ENCODE peak calls at places on chromosomes 11 and 22, in five cellular contexts. V is AG04450, N is H9, J is left ventricle myocardium inferior, M is DND-41. P is an unnamed sample.
A peak's percentile ranks its signal among the peaks of the same experiment; 100 is the strongest.

GRCh38 chr11:34366522-34366921 is 8.7 kb upstream of the ABTB2 start:
- DNase-seq in V (no peak), N (no peak), J (no peak), M (peak; percentile 18), P (no peak)

GRCh38 chr11:15489281-15489680 is 374.6 kb downstream of the INSC start:
- DNase-seq in V (no peak), N (no peak), J (no peak), M (no peak), P (no peak)

GRCh38 chr22:45235101-45235777 is 5.5 kb downstream of the KIAA0930 start:
- DNase-seq in V (no peak), N (no peak), J (no peak), M (no peak), P (no peak)

GRCh38 chr11:9858822-9859221 is 194.9 kb downstream of the SWAP70 start:
- DNase-seq in V (no peak), N (no peak), J (no peak), M (peak; percentile 17), P (no peak)

GRCh38 chr22:31748490-31748889 is 1.4 kb downstream of the PRR14L start:
- DNase-seq in V (no peak), N (no peak), J (no peak), M (no peak), P (no peak)

GRCh38 chr11:36724742-36725387 is 126.8 kb upstream of the RAG2 start:
- DNase-seq in V (no peak), N (no peak), J (no peak), M (no peak), P (no peak)

GRCh38 chr22:41996826-41997225 is 1.8 kb upstream of the WBP2NL start:
- DNase-seq in V (no peak), N (no peak), J (no peak), M (no peak), P (no peak)

GRCh38 chr22:26479792-26480610 is 3.6 kb downstream of the HPS4 start:
- DNase-seq in V (no peak), N (no peak), J (no peak), M (peak; percentile 55), P (no peak)

GRCh38 chr22:39094717-39095389 is 2.2 kb upstream of the APOBEC3H start:
- DNase-seq in V (no peak), N (no peak), J (no peak), M (no peak), P (no peak)

GRCh38 chr22:43014062-43014875 is 680 bp downstream of the PACSIN2 start:
- DNase-seq in V (no peak), N (peak; percentile 56), J (peak; percentile 37), M (peak; percentile 66), P (peak; percentile 11)

GRCh38 chr11:3203221-3204043 is 15.2 kb downstream of the MRGPRG start:
- DNase-seq in V (no peak), N (peak; percentile 76), J (peak; percentile 13), M (no peak), P (no peak)

GRCh38 chr22:49953027-49953679 is 7.4 kb upstream of the PIM3 start:
- DNase-seq in V (no peak), N (no peak), J (no peak), M (no peak), P (no peak)

GRCh38 chr22:49955581-49956417 is 4.8 kb upstream of the PIM3 start:
- DNase-seq in V (no peak), N (no peak), J (peak; percentile 18), M (no peak), P (no peak)

GRCh38 chr22:49954991-49955580 is 5.5 kb upstream of the PIM3 start:
- DNase-seq in V (no peak), N (no peak), J (peak; percentile 16), M (no peak), P (no peak)

GRCh38 chr22:49953680-49954344 is 6.8 kb upstream of the PIM3 start:
- DNase-seq in V (no peak), N (no peak), J (peak; percentile 44), M (no peak), P (no peak)

DNA sequence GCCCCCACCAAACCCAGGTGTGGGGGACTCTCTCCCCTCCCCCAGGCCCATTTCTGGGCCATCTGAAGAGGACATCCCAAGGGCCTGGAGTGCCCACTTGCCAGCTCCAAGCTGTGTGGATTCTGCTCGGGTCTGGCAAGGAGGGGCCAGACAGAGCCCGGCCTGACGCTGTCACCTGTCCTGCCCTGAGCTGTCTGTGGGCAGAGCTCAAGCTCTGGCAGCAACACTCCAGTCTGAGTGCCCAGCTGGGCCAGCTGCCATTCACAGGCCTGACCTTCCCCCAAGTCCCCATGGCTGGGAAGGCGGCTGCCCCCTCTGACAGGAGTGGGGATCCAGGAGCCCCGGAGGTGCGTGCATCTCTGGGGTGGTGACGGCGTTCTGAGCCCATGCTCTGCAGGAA is 6.2 kb upstream of the PIM3 start:
- DNase-seq in V (no peak), N (no peak), J (peak; percentile 79), M (no peak), P (no peak)
- H3K9me3 ChIP-seq in V (no peaks in the 10 kb centered on the region), N (no peaks in the 10 kb centered on the region), J (no peaks in the 10 kb centered on the region), M (no peaks in the 10 kb centered on the region), P (no peaks in the 10 kb centered on the region)

DNA sequence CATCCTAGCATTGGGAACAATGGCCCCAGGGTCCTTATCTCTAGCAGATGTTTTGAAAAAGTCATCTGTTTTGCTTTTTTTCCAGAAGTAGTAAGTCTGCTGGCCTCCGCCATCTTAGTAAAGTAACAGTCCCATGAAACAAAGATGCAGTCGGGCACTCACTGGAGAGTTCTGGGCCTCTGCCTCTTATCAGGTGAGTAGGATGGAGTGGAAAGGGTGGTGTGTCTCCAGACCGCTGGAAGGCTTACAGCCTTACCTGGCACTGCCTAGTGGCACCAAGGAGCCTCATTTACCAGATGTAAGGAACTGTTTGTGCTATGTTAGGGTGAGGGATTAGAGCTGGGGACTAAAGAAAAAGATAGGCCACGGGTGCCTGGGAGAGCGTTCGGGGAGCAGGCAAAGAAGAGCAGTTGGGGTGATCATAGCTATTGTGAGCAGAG is 299 bp downstream of the CD3E start:
- DNase-seq in V (no peak), N (no peak), J (no peak), M (no peak), P (peak; percentile 20)
- H3K27me3 ChIP-seq in V (peaks cover 7% of the 10 kb centered on the region), N (no peaks in the 10 kb centered on the region), J (peaks cover 36% of the 10 kb centered on the region), M (no peaks in the 10 kb centered on the region), P (no peaks in the 10 kb centered on the region)

DNA sequence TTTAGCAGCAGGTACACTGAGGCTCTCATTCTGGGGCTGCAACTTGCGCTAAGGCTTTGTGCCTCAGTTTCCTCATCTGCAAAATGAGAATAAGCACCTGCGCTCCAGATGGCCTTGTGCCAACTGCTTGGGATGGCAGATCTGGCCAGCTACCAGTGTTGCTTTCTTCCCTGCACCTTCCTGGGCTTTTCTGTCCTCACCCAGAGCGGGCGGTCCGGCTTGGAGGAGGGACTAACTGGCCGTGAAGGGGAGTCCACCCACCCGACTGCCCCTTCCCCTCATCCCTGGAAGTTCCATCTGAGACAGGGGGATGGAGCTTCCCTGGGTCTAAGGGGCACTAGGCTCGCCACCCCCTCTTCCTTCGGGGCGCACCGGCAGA is 3.5 kb downstream of the SLC16A8 start:
- DNase-seq in V (no peak), N (no peak), J (no peak), M (no peak), P (no peak)
- TF ChIP-seq CTCF in V (no peak), N (no peak), J (no peak), M (no peak), P (no peak)

GRCh38 chr11:96948066-96948465 is 558.3 kb downstream of the JRKL start:
- DNase-seq in V (no peak), N (no peak), J (no peak), M (no peak), P (no peak)

GRCh38 chr11:96943970-96944369 is 554.2 kb downstream of the JRKL start:
- DNase-seq in V (no peak), N (no peak), J (no peak), M (no peak), P (no peak)

DNA sequence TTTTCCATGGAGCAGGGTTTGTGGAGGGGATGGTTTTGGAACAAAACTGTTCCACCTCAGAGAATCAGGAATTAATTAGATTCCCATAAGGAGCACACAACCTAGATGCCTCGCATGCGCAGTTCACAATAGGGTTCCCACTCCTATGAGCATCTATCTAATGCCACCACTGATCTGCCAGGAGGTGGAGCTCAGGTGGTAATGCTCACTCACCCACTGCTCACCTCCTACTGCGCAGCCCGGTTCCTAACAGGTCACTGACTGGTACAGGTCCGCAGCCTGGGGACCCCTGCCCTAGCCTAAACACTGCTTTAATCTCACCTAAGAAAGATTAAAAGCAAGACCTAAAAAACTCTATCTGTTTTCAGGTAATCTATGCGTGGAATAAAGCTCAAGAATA is 553.0 kb downstream of the JRKL start:
- DNase-seq in V (no peak), N (no peak), J (no peak), M (no peak), P (no peak)
- H3K9me3 ChIP-seq in V (no peaks in the 10 kb centered on the region), N (no peaks in the 10 kb centered on the region), J (no peaks in the 10 kb centered on the region), M (no peaks in the 10 kb centered on the region), P (no peaks in the 10 kb centered on the region)

GRCh38 chr11:74707602-74708510 is 23.4 kb downstream of the CHRDL2 start:
- DNase-seq in V (no peak), N (no peak), J (no peak), M (no peak), P (no peak)

GRCh38 chr11:74709175-74709574 is 22.1 kb downstream of the CHRDL2 start:
- DNase-seq in V (no peak), N (no peak), J (no peak), M (no peak), P (no peak)

GRCh38 chr11:74707182-74707581 is 24.0 kb downstream of the CHRDL2 start:
- DNase-seq in V (no peak), N (no peak), J (no peak), M (no peak), P (no peak)

GRCh38 chr11:74713686-74714085 is 17.5 kb downstream of the CHRDL2 start:
- DNase-seq in V (no peak), N (no peak), J (no peak), M (no peak), P (no peak)

GRCh38 chr11:74710291-74710938 is 20.8 kb downstream of the CHRDL2 start:
- DNase-seq in V (no peak), N (no peak), J (peak; percentile 36), M (no peak), P (no peak)
- H3K27me3 ChIP-seq in V (peaks cover 2% of the 10 kb centered on the region), N (no peaks in the 10 kb centered on the region), J (no peaks in the 10 kb centered on the region), M (no peaks in the 10 kb centered on the region), P (no peaks in the 10 kb centered on the region)

P was measured in CD4-positive, alpha-beta T cell.